ENCODE peak calls at places on chromosomes 3 and 15, in nine cellular contexts. W, O, E, X, J, M, S, T and U are unnamed samples.

GRCh38 chr3:62068337-62068736 is 305.0 kb downstream of the FEZF2 start:
- DNase-seq in J (no peak), T (no peak), E (no peak), X (no peak), W (no peak), O (no peak), M (no peak), S (no peak), U (no peak)

GRCh38 chr15:61996056-61996635 is 64.1 kb downstream of the VPS13C start:
- DNase-seq in S (no peak), X (no peak), M (no peak), E (no peak), T (no peak), O (peak), J (no peak), W (no peak), U (no peak)

GRCh38 chr3:54600441-54601204 is 327.2 kb downstream of the LRTM1 start:
- DNase-seq in O (no peak), M (no peak), E (no peak), X (no peak), S (no peak), W (no peak), T (no peak), J (no peak), U (no peak)

GRCh38 chr15:96354731-96355560 is 24.4 kb downstream of the NR2F2 start:
- DNase-seq in J (peak), T (peak), E (no peak), M (peak), O (no peak), W (peak), X (peak), S (no peak), U (peak)

GRCh38 chr3:170360916-170361315 is 3.4 kb downstream of the SKIL start:
- DNase-seq in S (no peak), E (no peak), T (no peak), O (no peak), J (no peak), M (no peak), X (no peak), W (no peak), U (peak)

GRCh38 chr15:90021108-90021507 is 20.0 kb downstream of the ZNF710 start:
- DNase-seq in J (no peak), S (no peak), X (no peak), E (no peak), M (no peak), W (no peak), O (no peak), T (no peak), U (no peak)

GRCh38 chr3:141797167-141797773 is 34.1 kb downstream of the GRK7 start:
- DNase-seq in S (peak), X (no peak), E (no peak), O (peak), J (no peak), M (no peak), T (peak), W (no peak), U (peak)

GRCh38 chr3:169172535-169172934 is 491.0 kb downstream of the MECOM start:
- DNase-seq in O (no peak), T (no peak), W (no peak), J (no peak), X (no peak), E (no peak), M (no peak), S (no peak), U (no peak)

GRCh38 chr15:71411538-71412482 is 296.5 kb downstream of the THSD4 start:
- DNase-seq in O (no peak), X (no peak), J (peak), W (no peak), S (peak), T (no peak), M (peak), E (peak), U (no peak)

GRCh38 chr3:146640955-146641867 is 36.1 kb upstream of the PLSCR5 start:
- DNase-seq in O (peak), X (peak), S (no peak), W (peak), M (peak), T (peak), J (peak), E (peak), U (peak)

GRCh38 chr3:44476181-44476599 is 1.3 kb downstream of the ZNF445 start:
- DNase-seq in J (no peak), M (no peak), T (peak), E (peak), O (peak), X (no peak), W (peak), S (no peak), U (peak)

GRCh38 chr3:135107043-135107442 is 312.0 kb downstream of the EPHB1 start:
- DNase-seq in E (no peak), W (no peak), M (no peak), J (no peak), O (no peak), X (no peak), T (no peak), S (no peak), U (no peak)

GRCh38 chr3:161925749-161926360 is 429.2 kb downstream of the OTOL1 start:
- DNase-seq in S (no peak), O (no peak), J (no peak), E (no peak), W (no peak), M (no peak), T (peak), X (peak), U (no peak)

GRCh38 chr3:123344175-123344908 is 104.5 kb downstream of the ADCY5 start:
- DNase-seq in W (peak), O (no peak), M (peak), E (peak), X (no peak), T (peak), S (no peak), J (peak), U (peak)

GRCh38 chr15:101193063-101193712 is 58.7 kb downstream of the CHSY1 start:
- DNase-seq in X (no peak), E (no peak), O (no peak), M (no peak), T (peak), S (peak), J (no peak), W (no peak), U (no peak)

GRCh38 chr3:14863324-14864100 is 44.8 kb downstream of the FGD5 start:
- DNase-seq in X (peak), E (no peak), S (no peak), O (no peak), W (no peak), J (no peak), T (peak), M (no peak), U (peak)

GRCh38 chr15:92645051-92645631 is 10.4 kb downstream of the FAM174B start:
- DNase-seq in T (no peak), J (no peak), X (no peak), O (no peak), W (peak), M (no peak), S (no peak), E (no peak), U (no peak)

GRCh38 chr3:133441867-133442270 is 42.0 kb downstream of the BFSP2 start:
- DNase-seq in T (no peak), X (no peak), M (no peak), E (no peak), J (no peak), O (peak), W (no peak), S (no peak), U (peak)

GRCh38 chr15:40825661-40826088 is 2.8 kb downstream of the PPP1R14D start:
- DNase-seq in M (peak), E (peak), W (peak), X (peak), T (peak), J (no peak), S (no peak), O (no peak), U (no peak)

GRCh38 chr3:151468284-151468917 is 7.5 kb upstream of the IGSF10 start:
- DNase-seq in T (peak), J (peak), O (peak), W (peak), E (peak), S (no peak), M (peak), X (peak), U (peak)

GRCh38 chr3:12803371-12803770 is 6.9 kb downstream of the CAND2 start:
- DNase-seq in W (no peak), J (no peak), E (no peak), S (no peak), X (no peak), T (no peak), O (no peak), M (no peak), U (no peak)

GRCh38 chr15:90959894-90960293 is 5.2 kb downstream of the RCCD1 start:
- DNase-seq in E (no peak), S (no peak), W (peak), M (no peak), X (no peak), T (peak), O (no peak), J (peak), U (no peak)

GRCh38 chr15:68208641-68209240 is 3.6 kb upstream of the CALML4 start:
- DNase-seq in S (no peak), X (no peak), W (no peak), M (no peak), E (no peak), O (no peak), J (no peak), T (no peak), U (no peak)

GRCh38 chr3:45677841-45678240 is 11.4 kb upstream of the SACM1L start:
- DNase-seq in E (no peak), T (no peak), O (no peak), W (no peak), S (no peak), M (no peak), X (no peak), J (no peak), U (no peak)

GRCh38 chr15:74208901-74209559 is 6.4 kb upstream of the STRA6 start:
- DNase-seq in M (peak), T (no peak), W (no peak), X (peak), E (peak), J (no peak), S (no peak), O (no peak), U (no peak)

GRCh38 chr3:177134166-177134565 is 63.1 kb downstream of the TBL1XR1 start:
- DNase-seq in M (no peak), E (no peak), W (no peak), S (no peak), O (no peak), X (no peak), J (peak), T (no peak), U (peak)

GRCh38 chr3:155780291-155780690 is 25.8 kb downstream of the C3orf33 start:
- DNase-seq in J (no peak), M (no peak), W (no peak), X (no peak), O (no peak), S (no peak), E (no peak), T (no peak), U (no peak)

GRCh38 chr15:66721501-66721937 is 19.5 kb downstream of the SMAD6 start:
- DNase-seq in S (no peak), O (no peak), E (peak), W (no peak), X (no peak), T (peak), M (no peak), J (no peak), U (no peak)

GRCh38 chr15:62841891-62842559 is 200.5 kb upstream of the TPM1 start:
- DNase-seq in E (no peak), J (no peak), T (no peak), X (peak), S (no peak), O (no peak), M (no peak), W (no peak), U (no peak)

GRCh38 chr15:59456114-59456513 is 18.1 kb downstream of the FAM81A start:
- DNase-seq in W (no peak), X (no peak), E (no peak), T (no peak), O (no peak), S (no peak), M (no peak), J (no peak), U (no peak)

GRCh38 chr15:65372787-65373067 is 5.1 kb downstream of the IGDCC3 start:
- DNase-seq in J (no peak), S (no peak), M (no peak), T (no peak), O (no peak), W (no peak), E (no peak), X (no peak), U (no peak)

GRCh38 chr15:51443282-51443914 is 101.9 kb downstream of the GLDN start:
- DNase-seq in S (no peak), J (no peak), E (no peak), M (no peak), W (no peak), X (no peak), O (no peak), T (no peak), U (no peak)

GRCh38 chr15:100227781-100228180 is 114.0 kb downstream of the ADAMTS17 start:
- DNase-seq in X (no peak), O (no peak), S (no peak), M (no peak), J (no peak), W (no peak), E (no peak), T (no peak), U (no peak)

GRCh38 chr3:159265705-159266104 is 463.9 kb downstream of the MFSD1 start:
- DNase-seq in O (no peak), M (no peak), T (no peak), S (no peak), J (no peak), X (no peak), E (no peak), W (no peak), U (no peak)

GRCh38 chr3:98540346-98540745 is 8.6 kb downstream of the GPR15 start:
- DNase-seq in W (no peak), O (no peak), S (no peak), E (no peak), J (no peak), M (no peak), X (no peak), T (no peak), U (no peak)